ENCODE peak calls at places on chromosomes 4 and X, in seven cellular contexts. A is BE2C, D is GM23338, J is astrocyte of the spinal cord, W is MM.1S, V is mammary epithelial cell, T is breast epithelium. U is an unnamed sample.

GRCh38 chrX:129785160-129785947 is 5.6 kb downstream of the SASH3 start:
- DNase-seq in A (no peak), D (no peak), J (no peak), W (no peak), V (no peak), T (no peak), U (no peak)

GRCh38 chr4:176034498-176034897 is 31.1 kb upstream of the WDR17 start:
- DNase-seq in A (peak; percentile 31), D (peak; percentile 66), J (peak; percentile 57), W (peak; percentile 48), V (peak; percentile 4), T (no peak), U (peak; percentile 15)

GRCh38 chr4:8615366-8615765 is 22.8 kb downstream of the CPZ start:
- DNase-seq in A (no peak), D (no peak), J (no peak), W (no peak), V (no peak), T (no peak), U (no peak)

GRCh38 chr4:109990307-109991257 is 77.9 kb downstream of the EGF start:
- DNase-seq in A (no peak), D (no peak), J (no peak), W (peak; percentile 78), V (no peak), T (no peak), U (no peak)

GRCh38 chr4:10803944-10804343 is 119.4 kb upstream of the CLNK start:
- DNase-seq in A (no peak), D (no peak), J (no peak), W (no peak), V (no peak), T (no peak), U (no peak)

GRCh38 chrX:580020-580419 is 50.6 kb upstream of the SHOX start:
- DNase-seq in A (no peak), D (no peak), J (no peak), W (no peak), V (no peak), T (no peak), U (no peak)

GRCh38 chr4:80266902-80267380 is 477 bp downstream of the FGF5 start:
- DNase-seq in A (no peak), D (peak; percentile 49), J (peak; percentile 59), W (no peak), V (peak; percentile 61), T (no peak), U (no peak)

GRCh38 chr4:150582881-150583286 is 933 bp downstream of the MAB21L2 start:
- DNase-seq in A (peak; percentile 38), D (peak; percentile 69), J (peak; percentile 43), W (no peak), V (no peak), T (no peak), U (no peak)

GRCh38 chr4:148116971-148117370 is 325.2 kb downstream of the NR3C2 start:
- DNase-seq in A (no peak), D (peak; percentile 30), J (no peak), W (no peak), V (peak; percentile 30), T (no peak), U (no peak)

GRCh38 chr4:152516156-152516555 is 19.7 kb downstream of the FBXW7 start:
- DNase-seq in A (no peak), D (peak; percentile 30), J (no peak), W (no peak), V (no peak), T (no peak), U (no peak)

GRCh38 chr4:2761035-2761923 is 5.1 kb upstream of the TNIP2 start:
- DNase-seq in A (no peak), D (peak; percentile 53), J (peak; percentile 22), W (no peak), V (no peak), T (peak; percentile 66), U (no peak)

GRCh38 chr4:82591592-82591991 is 29.8 kb upstream of the TMEM150C start:
- DNase-seq in A (no peak), D (peak; percentile 30), J (no peak), W (no peak), V (no peak), T (no peak), U (no peak)

GRCh38 chr4:4317496-4318232 is 27.6 kb downstream of the ZBTB49 start:
- DNase-seq in A (no peak), D (no peak), J (no peak), W (no peak), V (no peak), T (no peak), U (no peak)

GRCh38 chr4:148054275-148054674 is 322.4 kb downstream of the ARHGAP10 start:
- DNase-seq in A (peak; percentile 56), D (no peak), J (peak; percentile 47), W (no peak), V (no peak), T (no peak), U (no peak)

GRCh38 chrX:13843150-13843721 is 26.3 kb upstream of the GPM6B start:
- DNase-seq in A (no peak), D (no peak), J (no peak), W (peak; percentile 60), V (no peak), T (no peak), U (no peak)

GRCh38 chr4:152581536-152582160 is 45.8 kb upstream of the FBXW7 start:
- DNase-seq in A (no peak), D (peak; percentile 50), J (no peak), W (no peak), V (no peak), T (no peak), U (no peak)

GRCh38 chr4:45004326-45004725 is 278.0 kb upstream of the GNPDA2 start:
- DNase-seq in A (no peak), D (no peak), J (no peak), W (no peak), V (no peak), T (no peak), U (no peak)

GRCh38 chr4:45004847-45005565 is 278.6 kb upstream of the GNPDA2 start:
- DNase-seq in A (no peak), D (no peak), J (peak; percentile 27), W (no peak), V (peak; percentile 84), T (no peak), U (no peak)

GRCh38 chr4:45007499-45007898 is 281.1 kb upstream of the GNPDA2 start:
- DNase-seq in A (no peak), D (no peak), J (no peak), W (no peak), V (no peak), T (no peak), U (no peak)

GRCh38 chr4:45006078-45006477 is 279.7 kb upstream of the GNPDA2 start:
- DNase-seq in A (no peak), D (no peak), J (no peak), W (no peak), V (peak; percentile 46), T (no peak), U (no peak)
- TF ChIP-seq CTCF in A (no peak), D (no peak), J (no peak), W (no peak), V (no peak), T (no peak), U (no peak)

DNA sequence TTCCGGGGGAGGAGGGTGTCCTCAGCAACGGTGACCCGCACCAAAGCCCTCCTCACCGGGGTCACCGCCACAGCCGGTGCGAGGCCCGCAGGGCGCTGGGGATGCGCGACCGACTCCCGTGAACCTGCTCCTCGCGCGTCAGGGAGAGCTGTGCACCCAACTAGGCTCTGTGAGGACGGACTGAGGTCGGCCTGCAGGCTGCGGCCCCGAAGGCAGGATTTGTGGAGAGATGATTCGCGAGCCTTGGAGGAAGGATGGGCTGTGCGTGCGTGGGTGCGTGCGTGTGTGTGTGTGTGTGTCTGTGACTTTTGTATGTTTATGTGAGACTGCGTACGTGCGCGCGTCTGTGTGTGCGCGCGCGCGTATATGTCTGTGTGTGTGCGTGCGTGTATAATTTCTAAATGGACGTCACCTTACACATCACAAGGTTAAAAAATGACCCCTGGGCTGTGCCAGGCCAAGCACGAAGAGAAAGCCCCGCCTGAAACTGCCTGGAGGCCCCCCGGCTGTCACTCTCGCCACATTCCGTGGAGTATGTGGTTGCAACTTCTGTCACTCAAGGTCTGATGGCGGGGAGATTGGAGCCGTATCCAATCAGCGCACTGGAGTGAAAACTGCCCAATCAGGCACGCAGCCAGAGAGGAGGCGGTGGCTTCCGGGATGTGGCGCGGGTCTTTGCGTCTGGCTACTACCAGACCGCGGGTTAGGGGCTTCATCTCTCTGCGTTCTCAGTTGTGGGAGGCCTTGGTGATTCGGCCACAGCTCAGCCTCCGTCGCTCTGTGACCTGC is at the start of gene ZNF141:
- DNase-seq in A (peak; percentile 95), D (peak; percentile 99), J (peak; percentile 98), W (no peak), V (peak; percentile 96), T (peak; percentile 97), U (peak; percentile 99)
- H3K4me3 ChIP-seq in A (peak within 1 kb of the TSS; percentile 94), D (peak within 1 kb of the TSS; percentile 96), J (peak within 1 kb of the TSS; percentile 85), W (no peak within 1 kb of the TSS), V (peak within 1 kb of the TSS; percentile 80), T (peak within 1 kb of the TSS; percentile 94), U (peak within 1 kb of the TSS; percentile 96)

DNA sequence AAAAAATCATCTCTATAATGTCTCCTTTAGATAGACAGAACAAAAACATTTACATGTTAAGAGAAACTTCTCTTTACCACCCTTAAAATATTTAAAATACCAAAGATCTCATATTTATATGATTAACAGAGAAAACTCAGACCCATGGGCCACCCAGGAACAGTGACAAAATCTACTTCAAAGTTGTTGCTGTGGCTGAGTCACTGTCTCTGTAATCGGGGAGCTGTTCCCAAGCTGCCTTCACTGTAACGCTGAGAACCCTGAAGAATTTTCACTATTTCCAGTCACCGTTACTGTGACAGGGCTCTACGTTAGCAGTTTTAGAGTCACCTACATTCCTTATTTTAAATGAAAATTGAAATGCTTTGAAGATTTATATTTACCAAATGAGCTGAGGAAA is 9.0 kb upstream of the DAPP1 start:
- DNase-seq in A (no peak), D (no peak), J (no peak), W (no peak), V (no peak), T (no peak), U (no peak)
- TF ChIP-seq CTCF in A (no peak), D (no peak), J (no peak), W (no peak), V (no peak), T (no peak), U (no peak)

GRCh38 chrX:108447303-108447702 is 7.7 kb downstream of the COL4A5 start:
- DNase-seq in A (no peak), D (no peak), J (no peak), W (no peak), V (peak; percentile 58), T (no peak), U (no peak)

GRCh38 chrX:108439961-108440696 is 491 bp downstream of the COL4A5 start:
- DNase-seq in A (no peak), D (peak; percentile 34), J (no peak), W (no peak), V (no peak), T (no peak), U (no peak)

GRCh38 chrX:108439434-108439883 is at the start of gene COL4A5:
- DNase-seq in A (no peak), D (peak; percentile 85), J (peak; percentile 90), W (peak; percentile 69), V (peak; percentile 93), T (peak; percentile 50), U (peak; percentile 81)

GRCh38 chrX:108437789-108438623 is at the start of gene COL4A6:
- DNase-seq in A (no peak), D (peak; percentile 76), J (no peak), W (no peak), V (peak; percentile 59), T (no peak), U (no peak)

DNA sequence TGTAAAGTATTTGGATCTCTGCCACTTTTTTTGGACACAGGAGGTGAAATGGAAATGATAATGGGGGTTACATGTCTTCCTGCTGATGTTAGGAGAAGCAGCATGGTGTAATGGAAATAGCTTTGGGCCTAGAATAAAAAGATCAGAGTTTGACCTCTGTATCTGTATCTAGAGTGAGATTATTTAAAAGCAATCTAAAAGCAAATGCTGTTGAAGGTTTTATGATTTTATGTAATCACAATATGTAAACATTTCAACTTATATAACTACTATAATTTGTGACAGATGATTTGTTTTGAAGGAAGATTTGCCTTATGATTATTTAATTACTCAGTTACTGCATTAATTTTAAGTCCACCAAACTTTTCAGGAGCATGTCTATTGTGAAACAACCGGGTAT is 3.4 kb downstream of the COL4A5 start:
- DNase-seq in A (no peak), D (no peak), J (no peak), W (no peak), V (no peak), T (no peak), U (no peak)
- H3K4me3 ChIP-seq in A (no peak overlapping the region), D (no peak overlapping the region), J (no peak overlapping the region), W (no peak overlapping the region), V (peak overlapping the region; percentile 71), T (peak overlapping the region; percentile 54), U (no peak overlapping the region)